ENCODE peak calls at places on chromosome 14, in ten cellular contexts. One of them, this sample, is unnamed.

GRCh38 chr14:93936926-93937325 is 9.8 kb downstream of the FAM181A start:
- DNase-seq in K562: no peak
- DNase-seq in WERI-Rb-1: no peak
- DNase-seq in GM10248: no peak
- DNase-seq in GM06990: no peak
- DNase-seq in glutamatergic neuron: no peak
- DNase-seq in heart right ventricle: no peak
- DNase-seq in cardiac fibroblast: no peak
- DNase-seq in natural killer cell: no peak
- DNase-seq in uterus: no peak
- DNase-seq in this sample: no peak

GRCh38 chr14:51792819-51793218 is 67.6 kb upstream of the GNG2 start:
- DNase-seq in K562: no peak
- DNase-seq in WERI-Rb-1: no peak
- DNase-seq in GM10248: no peak
- DNase-seq in GM06990: no peak
- DNase-seq in glutamatergic neuron: no peak
- DNase-seq in heart right ventricle: no peak
- DNase-seq in cardiac fibroblast: peak
- DNase-seq in natural killer cell: no peak
- DNase-seq in uterus: no peak
- DNase-seq in this sample: no peak

GRCh38 chr14:86934196-86934595 is 1058.8 kb downstream of the GALC start:
- DNase-seq in K562: no peak
- DNase-seq in WERI-Rb-1: no peak
- DNase-seq in GM10248: no peak
- DNase-seq in GM06990: no peak
- DNase-seq in glutamatergic neuron: no peak
- DNase-seq in heart right ventricle: no peak
- DNase-seq in cardiac fibroblast: no peak
- DNase-seq in natural killer cell: no peak
- DNase-seq in uterus: no peak
- DNase-seq in this sample: no peak

GRCh38 chr14:73787760-73788508 is 63.7 kb upstream of the PTGR2 start:
- DNase-seq in K562: no peak
- DNase-seq in WERI-Rb-1: no peak
- DNase-seq in GM10248: peak
- DNase-seq in GM06990: no peak
- DNase-seq in glutamatergic neuron: no peak
- DNase-seq in heart right ventricle: no peak
- DNase-seq in cardiac fibroblast: peak
- DNase-seq in natural killer cell: no peak
- DNase-seq in uterus: no peak
- DNase-seq in this sample: no peak

GRCh38 chr14:76904740-76905569 is 78.7 kb downstream of the LRRC74A start:
- DNase-seq in K562: no peak
- DNase-seq in WERI-Rb-1: no peak
- DNase-seq in GM10248: peak
- DNase-seq in GM06990: peak
- DNase-seq in glutamatergic neuron: no peak
- DNase-seq in heart right ventricle: peak
- DNase-seq in cardiac fibroblast: peak
- DNase-seq in natural killer cell: no peak
- DNase-seq in uterus: peak
- DNase-seq in this sample: peak

GRCh38 chr14:82075566-82075965 is 541.9 kb upstream of the SEL1L start:
- DNase-seq in K562: no peak
- DNase-seq in WERI-Rb-1: no peak
- DNase-seq in GM10248: peak
- DNase-seq in GM06990: no peak
- DNase-seq in glutamatergic neuron: no peak
- DNase-seq in heart right ventricle: peak
- DNase-seq in cardiac fibroblast: no peak
- DNase-seq in natural killer cell: no peak
- DNase-seq in uterus: no peak
- DNase-seq in this sample: no peak

GRCh38 chr14:61591862-61592261 is 103.5 kb upstream of the HIF1A start:
- DNase-seq in K562: no peak
- DNase-seq in WERI-Rb-1: no peak
- DNase-seq in GM10248: no peak
- DNase-seq in GM06990: no peak
- DNase-seq in glutamatergic neuron: no peak
- DNase-seq in heart right ventricle: no peak
- DNase-seq in cardiac fibroblast: no peak
- DNase-seq in natural killer cell: no peak
- DNase-seq in uterus: no peak
- DNase-seq in this sample: no peak

GRCh38 chr14:89155491-89155890 is 261.5 kb downstream of the FOXN3 start:
- DNase-seq in K562: no peak
- DNase-seq in WERI-Rb-1: no peak
- DNase-seq in GM10248: no peak
- DNase-seq in GM06990: no peak
- DNase-seq in glutamatergic neuron: no peak
- DNase-seq in heart right ventricle: no peak
- DNase-seq in cardiac fibroblast: no peak
- DNase-seq in natural killer cell: no peak
- DNase-seq in uterus: no peak
- DNase-seq in this sample: no peak

GRCh38 chr14:60189923-60190840 is 25.0 kb upstream of the DHRS7 start:
- DNase-seq in K562: no peak
- DNase-seq in WERI-Rb-1: no peak
- DNase-seq in GM10248: no peak
- DNase-seq in GM06990: no peak
- DNase-seq in glutamatergic neuron: no peak
- DNase-seq in heart right ventricle: no peak
- DNase-seq in cardiac fibroblast: no peak
- DNase-seq in natural killer cell: no peak
- DNase-seq in uterus: no peak
- DNase-seq in this sample: no peak

GRCh38 chr14:72948481-72949138 is 22.3 kb downstream of the DCAF4 start:
- DNase-seq in K562: peak
- DNase-seq in WERI-Rb-1: peak
- DNase-seq in GM10248: peak
- DNase-seq in GM06990: no peak
- DNase-seq in glutamatergic neuron: peak
- DNase-seq in heart right ventricle: peak
- DNase-seq in cardiac fibroblast: peak
- DNase-seq in natural killer cell: peak
- DNase-seq in uterus: peak
- DNase-seq in this sample: no peak

GRCh38 chr14:79369359-79370332 is 841.7 kb downstream of the DIO2 start:
- DNase-seq in K562: no peak
- DNase-seq in WERI-Rb-1: no peak
- DNase-seq in GM10248: no peak
- DNase-seq in GM06990: no peak
- DNase-seq in glutamatergic neuron: no peak
- DNase-seq in heart right ventricle: no peak
- DNase-seq in cardiac fibroblast: peak
- DNase-seq in natural killer cell: no peak
- DNase-seq in uterus: peak
- DNase-seq in this sample: peak
- TF ChIP-seq CTCF in K562: no peak
- TF ChIP-seq CTCF in WERI-Rb-1: no peak
- TF ChIP-seq CTCF in GM10248: no peak
- TF ChIP-seq CTCF in GM06990: no peak
- TF ChIP-seq CTCF in glutamatergic neuron: no peak
- TF ChIP-seq CTCF in heart right ventricle: no peak
- TF ChIP-seq CTCF in cardiac fibroblast: peak
- TF ChIP-seq CTCF in natural killer cell: no peak
- TF ChIP-seq CTCF in uterus: no peak
- TF ChIP-seq CTCF in this sample: no peak

GRCh38 chr14:21825147-21825743 is 151.6 kb upstream of the OR4E1 start:
- DNase-seq in K562: peak
- DNase-seq in WERI-Rb-1: peak
- DNase-seq in GM10248: peak
- DNase-seq in GM06990: no peak
- DNase-seq in glutamatergic neuron: peak
- DNase-seq in heart right ventricle: no peak
- DNase-seq in cardiac fibroblast: peak
- DNase-seq in natural killer cell: no peak
- DNase-seq in uterus: no peak
- DNase-seq in this sample: no peak
- TF ChIP-seq CTCF in K562: peak
- TF ChIP-seq CTCF in WERI-Rb-1: peak
- TF ChIP-seq CTCF in GM10248: peak
- TF ChIP-seq CTCF in GM06990: peak
- TF ChIP-seq CTCF in glutamatergic neuron: peak
- TF ChIP-seq CTCF in heart right ventricle: peak
- TF ChIP-seq CTCF in cardiac fibroblast: peak
- TF ChIP-seq CTCF in natural killer cell: peak
- TF ChIP-seq CTCF in uterus: no peak
- TF ChIP-seq CTCF in this sample: peak

GRCh38 chr14:50055461-50056228 is 60.7 kb downstream of the VCPKMT start:
- DNase-seq in K562: no peak
- DNase-seq in WERI-Rb-1: peak
- DNase-seq in GM10248: no peak
- DNase-seq in GM06990: no peak
- DNase-seq in glutamatergic neuron: no peak
- DNase-seq in heart right ventricle: no peak
- DNase-seq in cardiac fibroblast: no peak
- DNase-seq in natural killer cell: no peak
- DNase-seq in uterus: no peak
- DNase-seq in this sample: no peak
- TF ChIP-seq CTCF in K562: no peak
- TF ChIP-seq CTCF in WERI-Rb-1: peak
- TF ChIP-seq CTCF in GM10248: no peak
- TF ChIP-seq CTCF in GM06990: no peak
- TF ChIP-seq CTCF in glutamatergic neuron: no peak
- TF ChIP-seq CTCF in heart right ventricle: peak
- TF ChIP-seq CTCF in cardiac fibroblast: no peak
- TF ChIP-seq CTCF in natural killer cell: no peak
- TF ChIP-seq CTCF in uterus: no peak
- TF ChIP-seq CTCF in this sample: no peak

GRCh38 chr14:57486767-57487379 is 6.8 kb downstream of the CCDC198 start:
- DNase-seq in K562: peak
- DNase-seq in WERI-Rb-1: peak
- DNase-seq in GM10248: no peak
- DNase-seq in GM06990: no peak
- DNase-seq in glutamatergic neuron: no peak
- DNase-seq in heart right ventricle: no peak
- DNase-seq in cardiac fibroblast: peak
- DNase-seq in natural killer cell: no peak
- DNase-seq in uterus: no peak
- DNase-seq in this sample: peak
- TF ChIP-seq CTCF in K562: peak
- TF ChIP-seq CTCF in WERI-Rb-1: peak
- TF ChIP-seq CTCF in GM10248: peak
- TF ChIP-seq CTCF in GM06990: peak
- TF ChIP-seq CTCF in glutamatergic neuron: peak
- TF ChIP-seq CTCF in heart right ventricle: peak
- TF ChIP-seq CTCF in cardiac fibroblast: peak
- TF ChIP-seq CTCF in natural killer cell: no peak
- TF ChIP-seq CTCF in uterus: peak
- TF ChIP-seq CTCF in this sample: peak

This sample was measured in HFF-Myc.